ENCODE peak calls at places on chromosomes 13 and 19, in seven cellular contexts. H is H7; G is CD4-positive, alpha-beta memory T cell; T is HCT116; R is prostate gland; O is NT2/D1; X is endothelial cell of umbilical vein. E is an unnamed sample.

GRCh38 chr13:63190219-63190618 is 1774.6 kb upstream of the PCDH20 start:
- DNase-seq in T (no peak), X (no peak), O (no peak), G (no peak), R (no peak), H (no peak), E (no peak)

GRCh38 chr19:8194528-8195275 is 14.5 kb upstream of the CERS4 start:
- DNase-seq in O (no peak), R (no peak), H (no peak), G (peak; percentile 75), X (no peak), T (no peak), E (peak; percentile 56)

GRCh38 chr19:16751701-16752100 is 32.1 kb downstream of the NWD1 start:
- DNase-seq in R (no peak), H (no peak), X (no peak), O (no peak), G (no peak), T (no peak), E (no peak)

GRCh38 chr19:8097198-8097597 is 44.6 kb downstream of the CCL25 start:
- DNase-seq in G (no peak), R (no peak), O (no peak), X (no peak), H (no peak), T (no peak), E (no peak)

GRCh38 chr19:46603752-46604241 is 2.7 kb downstream of the CALM3 start:
- DNase-seq in T (no peak), G (no peak), R (no peak), O (no peak), H (peak; percentile 27), X (no peak), E (no peak)

GRCh38 chr13:94710081-94710809 is 2.1 kb downstream of the SOX21 start:
- DNase-seq in O (no peak), H (peak; percentile 63), G (no peak), R (no peak), X (peak; percentile 20), T (no peak), E (no peak)

GRCh38 chr13:43730642-43731041 is 56.1 kb downstream of the ENOX1 start:
- DNase-seq in X (no peak), R (no peak), G (no peak), O (no peak), T (no peak), H (no peak), E (no peak)

GRCh38 chr13:51818771-51819511 is 15.0 kb upstream of the DHRS12 start:
- DNase-seq in H (no peak), O (no peak), X (no peak), G (peak; percentile 78), R (no peak), T (no peak), E (no peak)

GRCh38 chr13:45773236-45773635 is 71.1 kb downstream of the CBY2 start:
- DNase-seq in R (no peak), O (no peak), G (no peak), T (no peak), H (no peak), X (no peak), E (no peak)

GRCh38 chr19:18612772-18613588 is at the start of gene TMEM59L:
- DNase-seq in O (no peak), R (no peak), H (peak; percentile 91), X (no peak), G (peak; percentile 72), T (no peak), E (no peak)

GRCh38 chr13:20495087-20496023 is 30.3 kb downstream of the CRYL1 start:
- DNase-seq in X (peak; percentile 76), H (peak; percentile 66), G (peak; percentile 62), T (peak; percentile 50), O (no peak), R (peak; percentile 67), E (peak; percentile 91)

GRCh38 chr13:33953203-33953602 is 135.3 kb downstream of the RFC3 start:
- DNase-seq in O (no peak), R (no peak), T (no peak), X (peak; percentile 13), H (no peak), G (no peak), E (no peak)

GRCh38 chr13:90690458-90691063 is 656.9 kb upstream of the MIR17HG start:
- DNase-seq in H (no peak), X (no peak), G (no peak), T (no peak), R (no peak), O (no peak), E (no peak)

GRCh38 chr13:97107815-97108534 is 113.7 kb upstream of the OXGR1 start:
- DNase-seq in G (no peak), R (no peak), T (no peak), X (no peak), O (no peak), H (no peak), E (no peak)

GRCh38 chr19:35257113-35257461 is 8.3 kb downstream of the LSR start:
- DNase-seq in O (no peak), H (peak; percentile 24), T (no peak), X (no peak), R (no peak), G (no peak), E (no peak)

GRCh38 chr19:54420383-54421168 is 5.3 kb downstream of the TTYH1 start:
- DNase-seq in T (no peak), O (peak; percentile 91), H (peak; percentile 97), R (no peak), G (no peak), X (no peak), E (no peak)

GRCh38 chr13:32415019-32415418 is 12.9 kb downstream of the N4BP2L1 start:
- DNase-seq in X (no peak), R (no peak), G (no peak), O (no peak), H (peak; percentile 61), T (peak; percentile 18), E (peak; percentile 64)

GRCh38 chr13:30710442-30710841 is 24.9 kb upstream of the ALOX5AP start:
- DNase-seq in O (no peak), R (no peak), T (no peak), H (no peak), G (no peak), X (no peak), E (no peak)

GRCh38 chr13:112587359-112587766 is 590 bp downstream of the TUBGCP3 start:
- DNase-seq in X (peak; percentile 85), T (peak; percentile 18), H (peak; percentile 97), G (peak; percentile 77), R (peak; percentile 63), O (peak; percentile 35), E (peak; percentile 88)

GRCh38 chr13:30307194-30307965 is at the start of gene KATNAL1:
- DNase-seq in R (peak; percentile 61), G (peak; percentile 80), X (peak; percentile 82), T (no peak), H (peak; percentile 91), O (peak; percentile 28), E (peak; percentile 94)

DNA sequence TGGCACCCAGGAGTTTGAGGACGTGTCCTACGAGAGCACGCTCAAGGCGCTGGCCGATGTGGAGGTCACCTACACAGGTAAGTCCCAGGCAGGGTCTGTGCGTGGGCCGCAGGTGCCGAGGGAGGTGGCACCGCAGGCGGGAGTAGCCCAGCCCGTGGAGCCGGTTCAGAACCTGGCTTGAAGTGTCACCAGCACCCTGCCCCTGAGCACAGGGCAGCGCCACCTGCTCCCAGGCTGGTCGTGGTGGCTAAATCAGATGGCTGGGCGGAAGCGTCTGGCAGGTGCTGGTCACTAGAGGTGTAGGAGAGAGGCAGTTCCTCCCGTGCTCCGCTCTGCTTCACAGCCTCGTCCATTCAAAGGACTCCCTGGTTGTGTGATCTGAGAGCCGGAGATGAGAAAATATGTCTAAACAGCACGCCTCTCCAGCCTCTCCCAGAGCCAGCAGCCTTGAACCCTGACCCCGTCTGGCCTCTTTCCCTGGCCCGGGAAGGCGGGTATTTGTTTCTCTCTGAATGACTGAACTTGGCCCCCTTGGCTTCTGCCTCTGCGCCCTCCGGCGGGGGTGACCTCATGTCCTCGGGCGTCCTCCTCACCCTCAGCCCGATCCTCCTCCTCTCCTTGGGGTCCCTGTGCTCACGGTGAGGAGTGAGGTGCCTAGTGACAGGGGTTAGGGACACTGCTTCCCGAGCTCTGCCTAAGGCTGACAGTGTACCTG is 5.4 kb downstream of the THOP1 start:
- DNase-seq in R (no peak), T (no peak), X (no peak), O (no peak), G (no peak), H (no peak), E (no peak)
- H3K36me3 ChIP-seq in R (no peaks in the 10 kb centered on the region), T (peaks cover 37% of the 10 kb centered on the region), X (peaks cover 4% of the 10 kb centered on the region), O (peaks cover 86% of the 10 kb centered on the region), G (peaks cover 3% of the 10 kb centered on the region), H (peaks cover 23% of the 10 kb centered on the region), E (peaks cover 57% of the 10 kb centered on the region)

GRCh38 chr19:39826311-39826945 is 7.5 kb downstream of the DYRK1B start:
- DNase-seq in R (no peak), H (peak; percentile 49), T (no peak), X (no peak), O (no peak), G (no peak), E (no peak)
- H3K36me3 ChIP-seq in R (peaks cover 25% of the 10 kb centered on the region), H (peaks cover 2% of the 10 kb centered on the region), T (peaks cover 49% of the 10 kb centered on the region), X (peaks cover 4% of the 10 kb centered on the region), O (peaks cover 53% of the 10 kb centered on the region), G (peaks cover 24% of the 10 kb centered on the region), E (peaks cover 47% of the 10 kb centered on the region)

DNA sequence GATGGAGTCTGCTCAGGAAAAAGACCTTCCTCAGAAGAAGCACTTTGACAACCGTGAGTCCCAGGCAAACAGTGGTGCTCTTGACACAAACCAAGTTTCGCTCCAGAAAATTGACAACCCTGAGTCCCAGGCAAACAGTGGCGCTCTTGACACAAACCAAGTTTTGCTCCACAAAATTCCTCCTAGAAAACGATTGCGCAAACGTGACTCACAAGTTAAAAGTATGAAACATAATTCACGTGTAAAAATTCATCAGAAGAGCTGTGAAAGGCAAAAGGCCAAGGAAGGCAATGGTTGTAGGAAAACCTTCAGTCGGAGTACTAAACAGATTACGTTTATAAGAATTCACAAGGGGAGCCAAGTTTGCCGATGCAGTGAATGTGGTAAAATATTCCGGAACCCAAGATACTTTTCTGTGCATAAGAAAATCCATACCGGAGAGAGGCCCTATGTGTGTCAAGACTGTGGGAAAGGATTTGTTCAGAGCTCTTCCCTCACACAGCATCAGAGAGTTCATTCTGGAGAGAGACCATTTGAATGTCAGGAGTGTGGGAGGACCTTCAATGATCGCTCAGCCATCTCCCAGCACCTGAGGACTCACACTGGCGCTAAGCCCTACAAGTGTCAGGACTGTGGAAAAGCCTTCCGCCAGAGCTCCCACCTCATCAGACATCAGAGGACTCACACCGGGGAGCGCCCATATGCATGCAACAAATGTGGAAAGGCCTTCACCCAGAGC is 16.2 kb upstream of the ZNF544 start:
- DNase-seq in H (no peak), T (no peak), G (no peak), R (no peak), O (no peak), X (no peak), E (no peak)
- H3K36me3 ChIP-seq in H (peaks cover 43% of the 10 kb centered on the region), T (peaks cover 27% of the 10 kb centered on the region), G (peaks cover 54% of the 10 kb centered on the region), R (peaks cover 52% of the 10 kb centered on the region), O (peaks cover 68% of the 10 kb centered on the region), X (peaks cover 8% of the 10 kb centered on the region), E (peaks cover 56% of the 10 kb centered on the region)

GRCh38 chr19:41273076-41273475 is 8.9 kb downstream of the HNRNPUL1 start:
- DNase-seq in X (no peak), G (no peak), H (no peak), O (no peak), T (no peak), R (no peak), E (no peak)

GRCh38 chr19:41276231-41276630 is 12.1 kb downstream of the HNRNPUL1 start:
- DNase-seq in H (no peak), T (no peak), G (no peak), R (no peak), X (no peak), O (no peak), E (no peak)

DNA sequence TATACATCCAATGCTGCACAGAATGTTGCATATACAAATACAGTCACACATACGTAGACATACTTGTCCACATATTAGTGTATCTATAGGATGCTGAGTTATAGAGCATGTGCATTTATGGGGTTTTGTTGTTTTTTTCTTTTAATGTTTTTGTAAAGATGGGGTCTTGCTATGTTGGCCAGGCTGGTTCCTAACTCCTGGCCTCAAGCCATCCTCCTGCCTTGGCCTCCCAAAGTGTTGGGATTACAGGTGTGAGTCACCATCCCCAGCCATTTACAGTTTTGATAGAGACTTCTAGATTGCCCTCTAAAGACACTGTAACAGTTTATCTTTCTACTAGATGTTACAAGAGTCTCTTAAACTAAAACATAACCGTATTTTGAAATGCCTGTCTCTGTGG is 14.3 kb downstream of the HNRNPUL1 start:
- DNase-seq in O (no peak), H (no peak), G (no peak), T (no peak), X (no peak), R (no peak), E (no peak)
- H3K36me3 ChIP-seq in O (peaks cover 86% of the 10 kb centered on the region), H (peaks cover 75% of the 10 kb centered on the region), G (peaks cover 83% of the 10 kb centered on the region), T (peaks cover 92% of the 10 kb centered on the region), X (peaks cover 49% of the 10 kb centered on the region), R (peaks cover 37% of the 10 kb centered on the region), E (peaks cover 81% of the 10 kb centered on the region)